ENCODE peak calls at places on chromosome 19, in five cellular contexts. L is neural crest cell, N is nephron progenitor cell, Q is lung, T is choroid plexus epithelial cell. Z is an unnamed sample.

GRCh38 chr19:48975947-48976847 is 11.1 kb downstream of the FTL start:
- DNase-seq in N (no peak), L (peak; percentile 41), T (peak; percentile 40), Q (no peak), Z (no peak)

GRCh38 chr19:43595605-43595998 is 332 bp downstream of the IRGQ start:
- DNase-seq in Q (no peak), T (no peak), L (no peak), N (no peak), Z (no peak)

GRCh38 chr19:51111606-51112005 is 3.4 kb upstream of the CTU1 start:
- DNase-seq in Q (no peak), L (no peak), T (no peak), N (peak; percentile 23), Z (no peak)

GRCh38 chr19:16070366-16070990 is 5.8 kb upstream of the TPM4 start:
- DNase-seq in T (no peak), Q (peak; percentile 88), N (no peak), L (no peak), Z (no peak)

GRCh38 chr19:47781590-47782318 is 3.3 kb downstream of the SELENOW start:
- DNase-seq in L (no peak), N (no peak), Q (peak; percentile 49), T (peak; percentile 38), Z (no peak)

GRCh38 chr19:14381689-14382474 is 638 bp downstream of the ADGRE5 start:
- DNase-seq in T (no peak), L (no peak), N (no peak), Q (peak; percentile 65), Z (no peak)

GRCh38 chr19:17058236-17058635 is 17.0 kb downstream of the HAUS8 start:
- DNase-seq in L (no peak), Q (no peak), T (peak; percentile 53), N (no peak), Z (no peak)

GRCh38 chr19:4977299-4978174 is 8.6 kb downstream of the KDM4B start:
- DNase-seq in N (no peak), Q (no peak), T (peak; percentile 94), L (no peak), Z (no peak)

GRCh38 chr19:43901395-43902390 is 33.4 kb downstream of the ZNF45 start:
- DNase-seq in T (peak; percentile 91), L (peak; percentile 69), N (peak; percentile 79), Q (peak; percentile 81), Z (peak; percentile 80)

GRCh38 chr19:40612831-40613668 is 11.9 kb downstream of the LTBP4 start:
- DNase-seq in Q (peak; percentile 78), L (no peak), T (peak; percentile 79), N (peak; percentile 85), Z (no peak)

GRCh38 chr19:1067341-1068103 is 555 bp downstream of the ARHGAP45 start:
- DNase-seq in N (no peak), T (no peak), L (no peak), Q (no peak), Z (no peak)

GRCh38 chr19:12802267-12803106 is 618 bp downstream of the THSD8 start:
- DNase-seq in T (no peak), Q (no peak), L (no peak), N (no peak), Z (no peak)

GRCh38 chr19:10654610-10655456 is 687 bp downstream of the ILF3 start:
- DNase-seq in L (peak; percentile 71), Q (peak; percentile 49), N (peak; percentile 78), T (no peak), Z (peak; percentile 85)

GRCh38 chr19:18464646-18465045 is 26.7 kb upstream of the ISYNA1 start:
- DNase-seq in N (no peak), T (peak; percentile 98), L (no peak), Q (peak; percentile 76), Z (no peak)

GRCh38 chr19:51771369-51771768 is 10.4 kb downstream of the FPR2 start:
- DNase-seq in N (no peak), Q (no peak), T (peak; percentile 61), L (no peak), Z (no peak)

GRCh38 chr19:10158485-10158884 is 36.3 kb downstream of the DNMT1 start:
- DNase-seq in T (no peak), N (no peak), L (no peak), Q (no peak), Z (no peak)

GRCh38 chr19:6576869-6577281 is 14.1 kb downstream of the CD70 start:
- DNase-seq in N (no peak), Q (no peak), T (no peak), L (no peak), Z (no peak)

GRCh38 chr19:2055871-2056809 is 5.1 kb upstream of the MKNK2 start:
- DNase-seq in T (peak; percentile 74), Q (peak; percentile 57), N (no peak), L (no peak), Z (peak; percentile 69)

GRCh38 chr19:17658666-17659065 is 29.5 kb downstream of the UNC13A start:
- DNase-seq in N (no peak), Q (no peak), T (peak; percentile 22), L (no peak), Z (no peak)

GRCh38 chr19:43636121-43636683 is 3.4 kb downstream of the CADM4 start:
- DNase-seq in Q (no peak), N (no peak), L (no peak), T (peak; percentile 15), Z (no peak)

GRCh38 chr19:54573330-54573872 is at the start of gene LILRA2:
- DNase-seq in T (no peak), L (no peak), Q (peak; percentile 29), N (no peak), Z (no peak)

GRCh38 chr19:18750295-18750970 is 40.7 kb downstream of the COMP start:
- DNase-seq in T (no peak), N (no peak), Q (no peak), L (no peak), Z (no peak)

GRCh38 chr19:6761053-6761676 is 6.1 kb downstream of the SH2D3A start:
- DNase-seq in L (no peak), T (no peak), Q (no peak), N (no peak), Z (no peak)

GRCh38 chr19:45729774-45730388 is 815 bp downstream of the FBXO46 start:
- DNase-seq in N (no peak), L (no peak), Q (no peak), T (peak; percentile 16), Z (no peak)

GRCh38 chr19:35792888-35793287 is 17.5 kb downstream of the ARHGAP33 start:
- DNase-seq in Q (no peak), N (no peak), L (no peak), T (no peak), Z (no peak)

GRCh38 chr19:13817615-13818371 is 22.6 kb downstream of the ZSWIM4 start:
- DNase-seq in T (no peak), L (peak; percentile 50), N (peak; percentile 75), Q (peak; percentile 83), Z (no peak)

DNA sequence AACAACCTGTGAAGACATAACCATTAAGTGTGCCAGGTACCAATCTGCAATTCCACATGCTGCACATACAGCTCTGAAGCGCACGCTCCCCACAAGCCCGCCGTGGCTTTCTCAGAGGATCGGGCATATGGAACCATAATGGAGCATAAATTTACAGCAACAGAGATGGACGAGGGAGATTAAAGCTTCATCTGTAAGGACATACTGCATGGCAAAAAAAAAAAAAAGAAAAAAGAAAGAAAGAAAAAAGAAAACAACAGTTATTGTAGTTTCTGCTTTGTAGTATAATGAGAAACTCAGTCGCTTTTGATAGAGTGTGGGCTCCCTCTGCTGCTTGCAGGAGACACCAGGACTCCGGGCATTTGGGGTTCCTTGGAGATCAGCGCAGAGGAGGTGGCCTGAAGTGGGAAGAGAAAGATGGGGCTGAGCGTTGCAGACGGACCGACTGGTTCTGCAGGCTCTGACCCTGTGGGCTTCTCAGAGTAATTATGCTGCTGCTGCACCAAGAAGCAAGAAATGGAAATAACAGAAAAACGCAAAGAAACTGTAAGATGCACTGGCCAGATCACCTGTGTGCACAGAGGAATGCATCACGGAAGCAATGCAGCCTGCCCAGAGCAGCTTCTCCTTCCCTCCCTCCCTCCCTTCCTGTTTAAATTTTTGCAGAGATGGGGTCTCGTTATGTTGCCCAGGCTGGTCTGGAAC is 10.8 kb upstream of the PDCD5 start:
- DNase-seq in L (peak; percentile 32), Q (peak; percentile 37), T (peak; percentile 83), N (peak; percentile 56), Z (peak; percentile 71)
- TF ChIP-seq CTCF in L (peak; percentile 77), Q (peak; percentile 41), T (peak; percentile 91), N (peak; percentile 58), Z (peak; percentile 85)

GRCh38 chr19:58088521-58089052 is 9.4 kb downstream of the ZSCAN18 start:
- DNase-seq in Q (no peak), T (no peak), N (no peak), L (no peak), Z (no peak)

GRCh38 chr19:58089846-58090245 is 8.2 kb downstream of the ZSCAN18 start:
- DNase-seq in T (no peak), N (no peak), L (no peak), Q (no peak), Z (no peak)

GRCh38 chr19:58093071-58093470 is 5.0 kb downstream of the ZSCAN18 start:
- DNase-seq in N (no peak), Q (no peak), T (no peak), L (no peak), Z (no peak)

GRCh38 chr19:58095328-58095727 is 2.7 kb downstream of the ZSCAN18 start:
- DNase-seq in L (no peak), T (no peak), Q (no peak), N (no peak), Z (no peak)

DNA sequence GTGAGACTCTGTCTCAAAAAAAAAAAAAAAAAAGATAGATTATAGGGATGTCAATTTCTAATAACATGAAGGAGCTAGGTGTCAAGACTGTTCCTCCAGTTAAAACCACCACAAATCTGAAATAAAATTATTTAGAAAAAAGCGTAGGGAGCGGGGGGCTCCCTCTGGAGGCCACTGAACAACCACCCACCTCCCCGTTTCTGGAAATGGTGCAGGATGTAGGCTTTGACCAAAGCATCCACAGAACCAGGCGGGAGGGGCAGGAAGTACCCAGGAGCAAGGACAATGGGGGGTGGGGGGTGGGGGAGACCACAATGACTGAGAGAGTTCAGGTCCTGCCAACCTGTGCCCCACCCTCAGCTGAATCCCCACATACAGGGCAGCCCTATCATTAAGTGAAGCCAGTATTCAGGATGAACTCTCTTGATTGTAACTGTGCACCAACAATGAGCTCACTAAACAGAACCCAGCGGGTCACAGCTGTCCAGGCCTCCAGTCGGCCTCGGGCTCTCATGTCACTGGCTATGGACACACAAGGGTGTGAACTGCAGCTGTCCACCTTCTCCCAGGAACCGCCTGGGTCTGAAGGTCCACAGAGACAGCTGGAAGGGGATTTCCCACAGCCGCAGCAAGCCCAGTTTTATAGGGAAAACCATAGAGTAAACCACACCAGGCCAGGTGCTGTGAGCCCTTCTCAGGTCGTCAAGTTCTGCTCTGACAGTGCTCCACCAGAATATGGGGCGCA is 6.6 kb downstream of the ZSCAN18 start:
- DNase-seq in N (no peak), T (no peak), L (no peak), Q (no peak), Z (no peak)
- TF ChIP-seq CTCF in N (no peak), T (no peak), L (no peak), Q (no peak), Z (no peak)

DNA sequence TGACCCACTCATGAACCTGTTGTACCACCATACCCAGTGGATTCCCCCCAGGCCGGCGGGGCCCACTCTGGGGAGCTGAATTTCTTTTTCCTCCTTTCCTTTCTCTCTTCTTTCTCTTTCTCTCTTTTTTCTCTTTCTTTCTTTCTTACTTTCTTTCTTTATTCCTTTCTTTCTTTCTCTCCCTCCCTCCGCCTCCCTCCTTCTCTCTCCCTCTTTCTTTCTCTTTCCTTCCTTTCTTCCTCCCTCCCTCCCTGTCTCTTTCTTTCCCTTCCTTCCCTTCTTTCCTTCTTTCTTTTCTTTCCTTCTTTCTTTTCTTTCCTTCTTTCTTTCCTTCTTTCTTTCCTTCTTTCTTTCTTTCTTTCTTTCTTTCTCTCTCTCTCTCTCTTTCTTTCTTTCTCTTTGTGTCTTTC is 327.7 kb downstream of the ZNF536 start:
- DNase-seq in Q (no peak), L (no peak), N (no peak), T (no peak), Z (no peak)
- TF ChIP-seq CTCF in Q (no peak), L (no peak), N (no peak), T (no peak), Z (no peak)

GRCh38 chr19:38321646-38322323 is 2.1 kb downstream of the KCNK6 start:
- DNase-seq in T (peak; percentile 21), N (no peak), L (no peak), Q (no peak), Z (no peak)
- TF ChIP-seq CTCF in T (no peak), N (no peak), L (no peak), Q (no peak), Z (no peak)